ENCODE peak calls at places on chromosomes 3 and 15, in ten cellular contexts. One of them, this sample, is unnamed.
A peak's percentile ranks its signal among the peaks of the same experiment; 100 is the strongest.

GRCh38 chr15:59131955-59132562 is 27.1 kb downstream of the CCNB2 start:
- DNase-seq in stomach: no peak
- DNase-seq in breast epithelium: no peak
- DNase-seq in H9: no peak
- DNase-seq in heart right ventricle: no peak
- DNase-seq in psoas muscle: no peak
- DNase-seq in cardiac muscle cell: no peak
- DNase-seq in uterus: no peak
- DNase-seq in PC-3: no peak
- DNase-seq in WERI-Rb-1: no peak
- DNase-seq in this sample: no peak

GRCh38 chr3:170493712-170494182 is 75.1 kb downstream of the CLDN11 start:
- DNase-seq in stomach: no peak
- DNase-seq in WERI-Rb-1: no peak
- DNase-seq in H9: no peak
- DNase-seq in psoas muscle: no peak
- DNase-seq in breast epithelium: peak; percentile 35
- DNase-seq in PC-3: no peak
- DNase-seq in uterus: no peak
- DNase-seq in cardiac muscle cell: peak; percentile 58
- DNase-seq in heart right ventricle: no peak
- DNase-seq in this sample: no peak

GRCh38 chr3:18247776-18248310 is 177.3 kb downstream of the SATB1 start:
- DNase-seq in cardiac muscle cell: no peak
- DNase-seq in stomach: no peak
- DNase-seq in uterus: no peak
- DNase-seq in breast epithelium: no peak
- DNase-seq in WERI-Rb-1: no peak
- DNase-seq in psoas muscle: no peak
- DNase-seq in H9: no peak
- DNase-seq in heart right ventricle: no peak
- DNase-seq in PC-3: peak; percentile 42
- DNase-seq in this sample: no peak

GRCh38 chr3:170085396-170085795 is 47.6 kb downstream of the GPR160 start:
- DNase-seq in WERI-Rb-1: no peak
- DNase-seq in psoas muscle: no peak
- DNase-seq in stomach: no peak
- DNase-seq in H9: no peak
- DNase-seq in breast epithelium: no peak
- DNase-seq in uterus: no peak
- DNase-seq in heart right ventricle: no peak
- DNase-seq in PC-3: no peak
- DNase-seq in cardiac muscle cell: no peak
- DNase-seq in this sample: no peak

GRCh38 chr3:118108769-118109168 is 925.9 kb downstream of the IGSF11 start:
- DNase-seq in stomach: no peak
- DNase-seq in PC-3: peak; percentile 13
- DNase-seq in cardiac muscle cell: no peak
- DNase-seq in heart right ventricle: no peak
- DNase-seq in WERI-Rb-1: no peak
- DNase-seq in breast epithelium: no peak
- DNase-seq in H9: no peak
- DNase-seq in uterus: no peak
- DNase-seq in psoas muscle: no peak
- DNase-seq in this sample: no peak

GRCh38 chr3:182455011-182455410 is 338.3 kb upstream of the ATP11B start:
- DNase-seq in stomach: no peak
- DNase-seq in psoas muscle: no peak
- DNase-seq in PC-3: no peak
- DNase-seq in WERI-Rb-1: no peak
- DNase-seq in breast epithelium: no peak
- DNase-seq in uterus: no peak
- DNase-seq in cardiac muscle cell: no peak
- DNase-seq in H9: no peak
- DNase-seq in heart right ventricle: no peak
- DNase-seq in this sample: no peak

GRCh38 chr3:116785226-116785625 is 75.6 kb downstream of the TUSC7 start:
- DNase-seq in stomach: no peak
- DNase-seq in PC-3: no peak
- DNase-seq in breast epithelium: no peak
- DNase-seq in psoas muscle: no peak
- DNase-seq in cardiac muscle cell: no peak
- DNase-seq in heart right ventricle: no peak
- DNase-seq in H9: peak; percentile 28
- DNase-seq in WERI-Rb-1: no peak
- DNase-seq in uterus: no peak
- DNase-seq in this sample: no peak

GRCh38 chr3:142315083-142315482 is 89.7 kb upstream of the GK5 start:
- DNase-seq in WERI-Rb-1: no peak
- DNase-seq in stomach: no peak
- DNase-seq in breast epithelium: no peak
- DNase-seq in heart right ventricle: no peak
- DNase-seq in uterus: no peak
- DNase-seq in cardiac muscle cell: peak; percentile 55
- DNase-seq in psoas muscle: no peak
- DNase-seq in PC-3: peak; percentile 69
- DNase-seq in H9: no peak
- DNase-seq in this sample: no peak

GRCh38 chr15:95119041-95119440 is 887.7 kb downstream of the MCTP2 start:
- DNase-seq in psoas muscle: no peak
- DNase-seq in heart right ventricle: no peak
- DNase-seq in stomach: no peak
- DNase-seq in uterus: no peak
- DNase-seq in WERI-Rb-1: no peak
- DNase-seq in H9: no peak
- DNase-seq in breast epithelium: no peak
- DNase-seq in cardiac muscle cell: no peak
- DNase-seq in PC-3: no peak
- DNase-seq in this sample: no peak

GRCh38 chr15:33126559-33127290 is 67.8 kb downstream of the FMN1 start:
- DNase-seq in heart right ventricle: peak; percentile 67
- DNase-seq in stomach: peak; percentile 67
- DNase-seq in breast epithelium: no peak
- DNase-seq in PC-3: peak; percentile 98
- DNase-seq in WERI-Rb-1: no peak
- DNase-seq in H9: no peak
- DNase-seq in cardiac muscle cell: peak; percentile 96
- DNase-seq in psoas muscle: peak; percentile 68
- DNase-seq in uterus: peak; percentile 37
- DNase-seq in this sample: peak; percentile 74

GRCh38 chr15:94312946-94313345 is 81.6 kb downstream of the MCTP2 start:
- DNase-seq in psoas muscle: no peak
- DNase-seq in heart right ventricle: no peak
- DNase-seq in breast epithelium: no peak
- DNase-seq in PC-3: no peak
- DNase-seq in WERI-Rb-1: no peak
- DNase-seq in stomach: no peak
- DNase-seq in uterus: no peak
- DNase-seq in cardiac muscle cell: peak; percentile 63
- DNase-seq in H9: no peak
- DNase-seq in this sample: no peak

GRCh38 chr3:30924763-30925162 is 30.3 kb upstream of the GADL1 start:
- DNase-seq in PC-3: peak; percentile 31
- DNase-seq in breast epithelium: no peak
- DNase-seq in cardiac muscle cell: peak; percentile 7
- DNase-seq in uterus: no peak
- DNase-seq in WERI-Rb-1: no peak
- DNase-seq in heart right ventricle: no peak
- DNase-seq in stomach: no peak
- DNase-seq in H9: no peak
- DNase-seq in psoas muscle: no peak
- DNase-seq in this sample: no peak

GRCh38 chr15:66951976-66952375 is 113.4 kb upstream of the SMAD3 start:
- DNase-seq in WERI-Rb-1: no peak
- DNase-seq in stomach: no peak
- DNase-seq in psoas muscle: no peak
- DNase-seq in cardiac muscle cell: peak; percentile 44
- DNase-seq in PC-3: no peak
- DNase-seq in heart right ventricle: no peak
- DNase-seq in uterus: no peak
- DNase-seq in H9: no peak
- DNase-seq in breast epithelium: no peak
- DNase-seq in this sample: no peak

GRCh38 chr3:8324727-8325126 is 176.9 kb upstream of the LMCD1 start:
- DNase-seq in breast epithelium: no peak
- DNase-seq in H9: peak; percentile 69
- DNase-seq in PC-3: peak; percentile 58
- DNase-seq in cardiac muscle cell: peak; percentile 78
- DNase-seq in stomach: peak; percentile 48
- DNase-seq in uterus: no peak
- DNase-seq in psoas muscle: peak; percentile 18
- DNase-seq in heart right ventricle: peak; percentile 16
- DNase-seq in WERI-Rb-1: peak; percentile 66
- DNase-seq in this sample: peak; percentile 42

GRCh38 chr15:32864841-32865240 is 147.0 kb downstream of the GREM1 start:
- DNase-seq in breast epithelium: no peak
- DNase-seq in H9: no peak
- DNase-seq in heart right ventricle: no peak
- DNase-seq in psoas muscle: no peak
- DNase-seq in uterus: no peak
- DNase-seq in stomach: no peak
- DNase-seq in PC-3: no peak
- DNase-seq in WERI-Rb-1: no peak
- DNase-seq in cardiac muscle cell: no peak
- DNase-seq in this sample: no peak

GRCh38 chr15:71678191-71678590 is 132.2 kb upstream of the NR2E3 start:
- DNase-seq in heart right ventricle: no peak
- DNase-seq in breast epithelium: no peak
- DNase-seq in cardiac muscle cell: no peak
- DNase-seq in psoas muscle: no peak
- DNase-seq in stomach: no peak
- DNase-seq in WERI-Rb-1: no peak
- DNase-seq in H9: no peak
- DNase-seq in PC-3: no peak
- DNase-seq in uterus: no peak
- DNase-seq in this sample: no peak

DNA sequence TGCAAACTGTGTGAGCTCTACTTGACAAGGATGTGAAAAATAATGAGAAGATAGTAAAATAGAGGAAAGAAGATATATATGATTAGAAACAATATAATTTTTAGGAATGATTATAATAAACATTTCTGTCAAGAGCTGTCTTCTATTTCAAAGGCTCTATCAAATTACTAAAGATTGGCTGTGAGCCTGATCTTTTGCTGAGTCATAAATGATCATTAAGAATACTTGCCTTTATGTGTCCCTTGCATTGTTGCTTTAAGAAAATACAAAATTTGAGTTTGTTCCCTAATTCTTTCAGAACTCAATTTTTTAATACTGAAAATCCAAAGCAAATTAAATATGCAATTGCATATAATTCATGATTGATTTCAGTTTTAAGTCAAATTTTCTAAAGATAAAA is 174.1 kb downstream of the NEK10 start:
- DNase-seq in PC-3: peak; percentile 18
- DNase-seq in WERI-Rb-1: no peak
- DNase-seq in stomach: no peak
- DNase-seq in breast epithelium: no peak
- DNase-seq in heart right ventricle: no peak
- DNase-seq in psoas muscle: no peak
- DNase-seq in uterus: no peak
- DNase-seq in H9: no peak
- DNase-seq in cardiac muscle cell: no peak
- DNase-seq in this sample: no peak
- H3K27ac ChIP-seq in PC-3: no peak overlapping the region
- H3K27ac ChIP-seq in WERI-Rb-1: no peak overlapping the region
- H3K27ac ChIP-seq in stomach: no peak overlapping the region
- H3K27ac ChIP-seq in breast epithelium: no peak overlapping the region
- H3K27ac ChIP-seq in heart right ventricle: no peak overlapping the region
- H3K27ac ChIP-seq in psoas muscle: no peak overlapping the region
- H3K27ac ChIP-seq in uterus: no peak overlapping the region
- H3K27ac ChIP-seq in H9: no peak overlapping the region
- H3K27ac ChIP-seq in cardiac muscle cell: no peak overlapping the region
- H3K27ac ChIP-seq in this sample: no peak overlapping the region

GRCh38 chr3:42544492-42545283 is 37.1 kb downstream of the SEC22C start:
- DNase-seq in PC-3: peak; percentile 72
- DNase-seq in uterus: no peak
- DNase-seq in H9: no peak
- DNase-seq in breast epithelium: peak; percentile 61
- DNase-seq in stomach: peak; percentile 85
- DNase-seq in cardiac muscle cell: no peak
- DNase-seq in WERI-Rb-1: no peak
- DNase-seq in heart right ventricle: peak; percentile 21
- DNase-seq in psoas muscle: no peak
- DNase-seq in this sample: no peak
- TF ChIP-seq CTCF in PC-3: no peak
- TF ChIP-seq CTCF in uterus: no peak
- TF ChIP-seq CTCF in H9: no peak
- TF ChIP-seq CTCF in breast epithelium: no peak
- TF ChIP-seq CTCF in stomach: no peak
- TF ChIP-seq CTCF in cardiac muscle cell: no peak
- TF ChIP-seq CTCF in WERI-Rb-1: no peak
- TF ChIP-seq CTCF in heart right ventricle: no peak
- TF ChIP-seq CTCF in psoas muscle: no peak
- TF ChIP-seq CTCF in this sample: no peak

DNA sequence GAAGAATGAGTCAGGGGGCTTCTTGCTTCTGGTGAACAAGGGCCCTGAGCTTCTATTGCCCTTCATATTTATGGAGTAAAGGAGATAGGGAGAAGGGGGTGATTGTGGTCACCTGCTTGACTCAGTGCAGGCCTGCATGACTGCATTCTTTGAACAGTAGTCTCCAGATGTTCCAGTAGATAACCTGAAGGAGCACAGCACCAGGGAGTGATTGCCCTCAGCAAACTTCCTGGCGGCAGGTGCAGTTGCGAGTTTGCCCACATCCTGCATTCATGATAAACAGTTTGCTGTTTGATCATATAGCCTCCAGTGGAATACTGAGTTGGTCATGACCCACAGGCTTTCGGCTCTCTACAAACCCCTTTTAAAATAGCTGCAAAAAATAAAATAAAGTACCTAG is 1632.7 kb downstream of the OTOL1 start:
- DNase-seq in PC-3: no peak
- DNase-seq in stomach: no peak
- DNase-seq in heart right ventricle: no peak
- DNase-seq in cardiac muscle cell: no peak
- DNase-seq in uterus: no peak
- DNase-seq in breast epithelium: no peak
- DNase-seq in psoas muscle: no peak
- DNase-seq in H9: no peak
- DNase-seq in WERI-Rb-1: no peak
- DNase-seq in this sample: no peak
- H3K9me3 ChIP-seq in PC-3: peaks cover 21% of the 10 kb centered on the region
- H3K9me3 ChIP-seq in stomach: peaks cover 45% of the 10 kb centered on the region
- H3K9me3 ChIP-seq in heart right ventricle: peaks cover 13% of the 10 kb centered on the region
- H3K9me3 ChIP-seq in cardiac muscle cell: no peaks in the 10 kb centered on the region
- H3K9me3 ChIP-seq in uterus: peaks cover 6% of the 10 kb centered on the region
- H3K9me3 ChIP-seq in breast epithelium: peaks cover 15% of the 10 kb centered on the region
- H3K9me3 ChIP-seq in psoas muscle: peaks cover 6% of the 10 kb centered on the region
- H3K9me3 ChIP-seq in H9: peaks cover 19% of the 10 kb centered on the region
- H3K9me3 ChIP-seq in WERI-Rb-1: peaks cover 2% of the 10 kb centered on the region
- H3K9me3 ChIP-seq in this sample: peaks cover 25% of the 10 kb centered on the region

DNA sequence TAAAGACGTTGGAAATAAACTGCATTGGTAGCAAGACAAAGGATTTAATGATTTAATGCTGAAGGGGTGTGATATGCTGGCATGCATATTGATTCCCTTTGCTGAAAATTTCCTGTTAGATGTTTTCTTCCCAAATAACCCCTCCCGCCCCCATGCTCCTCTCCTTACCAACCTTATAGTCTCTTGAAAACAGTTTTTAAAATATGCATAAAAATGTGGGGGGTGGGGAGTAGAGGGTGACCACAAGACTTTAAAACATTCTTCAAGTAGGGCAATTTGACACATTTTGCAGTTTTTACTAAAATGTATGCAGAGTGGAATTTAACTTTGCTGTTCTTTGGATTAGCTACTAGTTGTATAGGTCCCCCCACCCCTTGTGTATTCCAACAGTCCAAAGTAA is 887 bp downstream of the RARB start:
- DNase-seq in WERI-Rb-1: no peak
- DNase-seq in PC-3: no peak
- DNase-seq in H9: no peak
- DNase-seq in cardiac muscle cell: peak; percentile 26
- DNase-seq in stomach: no peak
- DNase-seq in psoas muscle: no peak
- DNase-seq in heart right ventricle: no peak
- DNase-seq in uterus: no peak
- DNase-seq in breast epithelium: no peak
- DNase-seq in this sample: no peak
- H3K27ac ChIP-seq in WERI-Rb-1: no peak overlapping the region
- H3K27ac ChIP-seq in PC-3: no peak overlapping the region
- H3K27ac ChIP-seq in H9: no peak overlapping the region
- H3K27ac ChIP-seq in cardiac muscle cell: peak overlapping the region; percentile 99
- H3K27ac ChIP-seq in stomach: peak overlapping the region; percentile 89
- H3K27ac ChIP-seq in psoas muscle: peak overlapping the region; percentile 86
- H3K27ac ChIP-seq in heart right ventricle: peak overlapping the region; percentile 92
- H3K27ac ChIP-seq in uterus: peak overlapping the region; percentile 96
- H3K27ac ChIP-seq in breast epithelium: peak overlapping the region; percentile 89
- H3K27ac ChIP-seq in this sample: no peak overlapping the region